ENCODE peak calls at places on chromosomes 16 and 17, in seven cellular contexts. B is activated T-helper 1 cell treated with anti-CD3 and anti-CD28 coated beads, Interleukin-2, amount 50 U/mL, for 16 hours; K is stromal cell of bone marrow; U is tibial artery; N is hepatic stellate cell; W is CD4-positive, alpha-beta memory T cell; D is stimulated activated CD8-positive, alpha-beta memory T cell treated with anti-CD3 and anti-CD28 coated beads, Interleukin-4, amount 100 ng/mL, for 1 hour. J is an unnamed sample.

GRCh38 chr17:74853669-74854068 is 6.0 kb downstream of the GRIN2C start:
- DNase-seq in D (no peak), U (no peak), N (no peak), W (no peak), B (no peak), K (no peak), J (no peak)

GRCh38 chr17:40340327-40340726 is 24.2 kb downstream of the GJD3 start:
- DNase-seq in U (no peak), B (no peak), N (no peak), D (no peak), W (no peak), K (no peak), J (no peak)

GRCh38 chr17:12342609-12343248 is 322.1 kb downstream of the MAP2K4 start:
- DNase-seq in K (peak), U (no peak), B (no peak), N (peak), D (no peak), W (no peak), J (peak)

GRCh38 chr17:80513892-80514291 is 30.7 kb upstream of the RPTOR start:
- DNase-seq in N (peak), D (no peak), U (no peak), B (no peak), K (peak), W (no peak), J (no peak)

GRCh38 chr17:64083571-64084085 is 46.3 kb downstream of the ERN1 start:
- DNase-seq in B (no peak), D (no peak), W (no peak), U (no peak), K (no peak), N (no peak), J (no peak)

GRCh38 chr16:69404275-69404805 is 18.5 kb upstream of the TERF2 start:
- DNase-seq in B (no peak), K (no peak), U (no peak), N (peak), D (no peak), W (no peak), J (no peak)

GRCh38 chr16:85258616-85259015 is 146.3 kb upstream of the CIBAR2 start:
- DNase-seq in W (no peak), K (no peak), B (no peak), N (no peak), U (no peak), D (no peak), J (no peak)

GRCh38 chr16:8931864-8932263 is 31.8 kb downstream of the USP7 start:
- DNase-seq in N (peak), W (peak), B (peak), U (peak), K (peak), D (no peak), J (peak)

GRCh38 chr16:8822403-8822802 is 24.8 kb downstream of the PMM2 start:
- DNase-seq in N (no peak), D (no peak), W (no peak), B (no peak), K (no peak), U (no peak), J (no peak)

GRCh38 chr16:23950898-23951297 is 115.1 kb downstream of the PRKCB start:
- DNase-seq in B (no peak), U (no peak), D (no peak), W (no peak), K (no peak), N (no peak), J (no peak)

GRCh38 chr17:4043862-4044261 is 79.6 kb upstream of the ATP2A3 start:
- DNase-seq in K (no peak), N (no peak), W (peak), D (peak), U (no peak), B (peak), J (no peak)

GRCh38 chr17:76432712-76433336 is 20.1 kb downstream of the UBE2O start:
- DNase-seq in D (no peak), W (no peak), U (no peak), N (no peak), B (no peak), K (no peak), J (peak)

GRCh38 chr16:4790871-4791270 is 2.7 kb upstream of the SEPTIN12 start:
- DNase-seq in D (no peak), N (no peak), U (no peak), W (no peak), K (no peak), B (no peak), J (no peak)

GRCh38 chr16:66357523-66357928 is 9.0 kb upstream of the CDH5 start:
- DNase-seq in W (no peak), N (peak), B (no peak), K (peak), U (peak), D (no peak), J (peak)

GRCh38 chr16:8660841-8661301 is 13.5 kb upstream of the ABAT start:
- DNase-seq in D (no peak), K (no peak), B (peak), U (peak), W (peak), N (peak), J (peak)

GRCh38 chr16:87689956-87690465 is 75.8 kb downstream of the KLHDC4 start:
- DNase-seq in D (no peak), K (no peak), W (no peak), B (no peak), U (no peak), N (no peak), J (no peak)

GRCh38 chr17:77571562-77571981 is 386.9 kb upstream of the TNRC6C start:
- DNase-seq in K (no peak), W (peak), U (peak), N (peak), D (no peak), B (no peak), J (no peak)

GRCh38 chr16:23635958-23636357 is 5.2 kb downstream of the PALB2 start:
- DNase-seq in D (no peak), N (no peak), W (no peak), B (no peak), K (no peak), U (no peak), J (no peak)